ENCODE peak calls at places on chromosomes 16 and 17, in six cellular contexts. T is astrocyte of the spinal cord; F is left ventricle myocardium inferior; G is BE2C; U is activated CD8-positive, alpha-beta T cell treated with anti-CD3 and anti-CD28 coated beads for 36 hours; S is GM23338. Z is an unnamed sample.

GRCh38 chr17:59914274-59914854 is 21.4 kb downstream of the RPS6KB1 start:
- DNase-seq in T (peak; percentile 37), F (no peak), G (peak; percentile 25), U (no peak), S (peak; percentile 61), Z (peak; percentile 40)

GRCh38 chr17:17491546-17491988 is 4.6 kb downstream of the RASD1 start:
- DNase-seq in T (no peak), F (no peak), G (no peak), U (no peak), S (no peak), Z (no peak)

GRCh38 chr16:14125708-14126107 is 54.6 kb downstream of the MRTFB start:
- DNase-seq in T (no peak), F (no peak), G (no peak), U (no peak), S (no peak), Z (no peak)

GRCh38 chr16:66481081-66481942 is 54.2 kb downstream of the BEAN1 start:
- DNase-seq in T (no peak), F (no peak), G (no peak), U (no peak), S (no peak), Z (no peak)

GRCh38 chr17:6145946-6146345 is 75.8 kb downstream of the WSCD1 start:
- DNase-seq in T (no peak), F (no peak), G (no peak), U (no peak), S (no peak), Z (no peak)

GRCh38 chr17:79036609-79037008 is 12.6 kb downstream of the C1QTNF1 start:
- DNase-seq in T (peak; percentile 74), F (no peak), G (no peak), U (no peak), S (no peak), Z (peak; percentile 77)

GRCh38 chr17:59844884-59845594 is 47.7 kb downstream of the TUBD1 start:
- DNase-seq in T (peak; percentile 91), F (no peak), G (no peak), U (no peak), S (no peak), Z (no peak)

GRCh38 chr17:83178533-83179201 is 99.3 kb downstream of the METRNL start:
- DNase-seq in T (no peak), F (no peak), G (peak; percentile 3), U (no peak), S (no peak), Z (no peak)

GRCh38 chr17:34167359-34167758 is 87.7 kb upstream of the CCL2 start:
- DNase-seq in T (no peak), F (no peak), G (no peak), U (no peak), S (no peak), Z (no peak)

GRCh38 chr17:42895185-42895555 is 5.4 kb upstream of the G6PC1 start:
- DNase-seq in T (peak; percentile 82), F (peak; percentile 32), G (no peak), U (no peak), S (no peak), Z (peak; percentile 58)

GRCh38 chr16:84548971-84549844 is 44.7 kb upstream of the MEAK7 start:
- DNase-seq in T (no peak), F (no peak), G (no peak), U (peak; percentile 82), S (no peak), Z (no peak)

GRCh38 chr16:27235055-27235937 is 32.0 kb downstream of the KDM8 start:
- DNase-seq in T (peak; percentile 92), F (peak; percentile 89), G (peak; percentile 79), U (peak; percentile 94), S (peak; percentile 73), Z (peak; percentile 81)

GRCh38 chr17:36152639-36153120 is 23.8 kb downstream of the TBC1D3B start:
- DNase-seq in T (no peak), F (no peak), G (no peak), U (no peak), S (peak; percentile 3), Z (peak; percentile 0)

GRCh38 chr17:39236981-39237441 is 11.3 kb upstream of the STAC2 start:
- DNase-seq in T (no peak), F (no peak), G (no peak), U (no peak), S (no peak), Z (no peak)

GRCh38 chr16:11949527-11949926 is 7.7 kb upstream of the NPIPB2 start:
- DNase-seq in T (peak; percentile 35), F (no peak), G (peak; percentile 27), U (peak; percentile 36), S (peak; percentile 84), Z (no peak)

GRCh38 chr17:78013683-78014467 is 55.4 kb downstream of the TNRC6C start:
- DNase-seq in T (peak; percentile 78), F (no peak), G (peak; percentile 31), U (peak; percentile 69), S (peak; percentile 83), Z (peak; percentile 64)

GRCh38 chr17:31156326-31156725 is 61.5 kb downstream of the NF1 start:
- DNase-seq in T (peak; percentile 53), F (no peak), G (no peak), U (no peak), S (no peak), Z (no peak)

GRCh38 chr16:87017388-87018012 is 299.7 kb downstream of the C16orf95 start:
- DNase-seq in T (peak; percentile 91), F (no peak), G (no peak), U (peak; percentile 14), S (peak; percentile 62), Z (peak; percentile 49)

GRCh38 chr17:41965694-41966375 is 760 bp upstream of the CNP start:
- DNase-seq in T (no peak), F (peak; percentile 45), G (no peak), U (peak; percentile 77), S (peak; percentile 93), Z (no peak)

GRCh38 chr17:70006159-70006558 is 68.9 kb upstream of the KCNJ16 start:
- DNase-seq in T (peak; percentile 23), F (no peak), G (no peak), U (no peak), S (no peak), Z (no peak)

GRCh38 chr16:85719605-85720318 is 31.0 kb upstream of the GINS2 start:
- DNase-seq in T (no peak), F (no peak), G (no peak), U (no peak), S (no peak), Z (no peak)

GRCh38 chr16:67723151-67723915 is 4.2 kb upstream of the GFOD2 start:
- DNase-seq in T (peak; percentile 69), F (no peak), G (no peak), U (no peak), S (no peak), Z (no peak)

DNA sequence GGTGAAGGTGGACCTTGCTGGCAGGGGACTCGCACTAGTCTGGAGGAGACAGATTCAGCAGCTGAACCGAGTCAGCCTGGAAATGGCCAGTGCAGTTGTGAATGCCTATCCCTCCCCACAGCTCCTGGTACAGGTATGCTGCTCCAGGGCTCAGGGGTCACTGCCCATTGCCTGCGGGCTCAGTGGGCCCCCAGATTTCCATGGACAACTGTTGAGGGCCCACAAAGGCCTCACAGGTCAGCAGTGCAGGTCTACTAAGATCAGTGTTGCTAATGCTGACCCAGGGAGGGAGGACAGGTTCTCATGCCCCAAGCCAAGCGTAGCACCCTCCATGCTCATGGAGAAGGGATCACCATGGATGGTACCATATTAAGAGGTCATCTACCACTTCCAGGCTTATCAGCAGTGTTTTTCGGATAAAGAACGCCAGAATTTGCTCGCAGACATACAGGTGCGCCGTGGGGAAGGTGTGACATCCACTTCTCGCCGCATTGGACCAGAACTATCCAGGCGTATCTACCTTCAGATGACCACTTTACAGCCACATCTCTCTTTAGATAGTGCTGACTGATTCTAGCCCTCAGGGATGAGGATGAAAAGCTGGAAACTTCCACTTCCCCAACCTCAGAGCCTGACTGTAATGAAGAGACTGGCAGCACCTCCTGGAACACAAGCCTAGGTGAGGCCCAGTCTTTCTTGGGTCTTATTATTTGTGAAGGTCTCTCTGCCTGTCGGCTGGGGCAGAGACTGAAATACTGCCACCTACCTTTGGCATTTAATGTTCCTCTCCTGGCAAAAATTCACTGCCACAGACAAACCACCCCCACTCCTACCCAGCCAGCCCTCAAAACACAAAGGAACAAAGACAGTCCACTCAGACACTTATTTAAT is 7.6 kb downstream of the EME1 start:
- DNase-seq in T (no peak), F (no peak), G (no peak), U (no peak), S (peak; percentile 29), Z (no peak)
- TF ChIP-seq CTCF in T (peak; percentile 11), F (no peak), G (peak; percentile 35), U (no peak), S (peak; percentile 27), Z (no peak)

DNA sequence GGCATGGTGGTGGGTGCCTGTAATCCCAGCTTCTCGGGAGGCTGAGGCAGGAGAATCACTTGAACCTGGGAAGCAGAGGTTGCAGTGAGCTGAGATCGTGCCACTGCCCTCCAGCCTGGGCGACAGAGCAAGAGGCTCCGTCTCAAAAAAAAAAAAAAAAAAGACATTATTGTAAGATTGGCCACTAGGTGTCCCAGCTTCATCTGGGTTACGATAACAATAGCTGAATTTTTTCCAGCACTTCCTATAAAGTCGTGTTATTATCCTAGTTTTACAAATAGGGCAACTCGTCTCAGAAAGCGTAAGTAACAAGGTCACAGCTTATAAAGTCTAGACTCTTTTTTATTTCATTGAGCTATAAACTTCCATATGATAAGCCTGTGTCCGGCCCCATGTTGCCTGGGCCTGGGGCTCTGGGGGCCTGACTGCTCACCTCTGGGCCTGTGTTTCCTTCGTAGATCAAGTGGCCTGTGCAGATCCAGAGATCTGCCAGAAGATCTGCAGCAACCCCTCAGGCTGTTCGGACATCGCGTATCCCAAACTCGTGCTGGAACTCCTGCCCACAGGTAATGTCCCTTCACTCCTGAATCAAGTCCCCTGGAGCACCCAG is 60.5 kb downstream of the SLC5A11 start:
- DNase-seq in T (peak; percentile 36), F (no peak), G (no peak), U (no peak), S (peak; percentile 43), Z (no peak)
- TF ChIP-seq CTCF in T (peak; percentile 39), F (peak; percentile 59), G (peak; percentile 45), U (peak; percentile 57), S (peak; percentile 61), Z (peak; percentile 40)

DNA sequence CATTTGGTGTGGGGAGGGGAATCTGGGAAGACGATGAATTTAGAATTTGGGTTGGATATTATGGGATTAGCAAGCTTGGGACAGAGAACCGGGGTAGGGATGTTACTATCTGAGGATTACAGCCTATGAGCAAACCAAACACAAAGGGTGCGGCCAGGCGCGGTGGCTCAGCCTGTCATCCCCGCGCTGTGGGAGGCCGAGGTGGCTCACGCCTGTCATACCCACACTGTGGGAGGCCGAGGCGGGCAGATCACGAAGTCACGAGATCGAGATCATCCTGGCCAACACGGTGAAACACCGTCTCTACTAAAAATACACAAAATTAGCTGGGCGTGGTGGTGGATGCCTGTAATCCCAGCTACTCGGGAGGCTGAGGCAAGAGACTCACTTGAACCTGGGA is 60.9 kb downstream of the VPS53 start:
- DNase-seq in T (no peak), F (no peak), G (no peak), U (no peak), S (no peak), Z (no peak)
- TF ChIP-seq CTCF in T (no peak), F (no peak), G (no peak), U (no peak), S (no peak), Z (no peak)

DNA sequence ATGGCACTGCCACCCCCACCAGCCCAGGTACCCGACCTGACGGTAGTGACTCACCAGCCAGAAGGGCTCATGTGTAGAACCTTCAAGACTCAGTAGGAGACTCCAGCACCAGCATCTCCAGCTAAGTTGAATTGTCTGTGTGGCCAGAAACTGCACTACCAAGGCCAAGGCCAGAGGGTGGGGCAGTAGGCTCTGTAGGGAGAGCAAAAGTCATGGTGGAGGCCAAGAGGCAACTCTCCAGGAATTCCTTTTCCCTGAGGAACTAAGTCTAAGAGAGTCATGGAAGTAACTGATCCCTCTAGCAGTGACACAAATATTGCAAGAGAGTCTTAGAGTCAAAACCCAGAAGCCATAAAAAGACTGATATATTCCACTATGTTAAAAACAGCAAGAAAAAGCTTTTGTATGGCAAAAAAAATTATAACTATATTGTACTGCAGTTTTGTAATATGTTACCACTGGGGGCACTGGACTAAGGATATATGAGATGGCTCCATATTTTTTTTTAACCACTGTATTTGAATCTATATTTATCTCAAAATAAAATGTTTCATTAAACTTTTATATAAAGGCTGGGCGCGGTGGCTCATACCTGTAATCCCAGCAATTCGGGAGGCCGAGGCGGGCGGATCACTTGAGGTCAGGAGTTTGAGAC is 30.2 kb upstream of the GUCY2D start:
- DNase-seq in T (no peak), F (no peak), G (no peak), U (no peak), S (no peak), Z (no peak)
- TF ChIP-seq CTCF in T (peak; percentile 24), F (peak; percentile 14), G (no peak), U (peak; percentile 21), S (peak; percentile 12), Z (peak; percentile 12)

Z was measured in AG09319.